ENCODE peak calls at places on chromosomes 6 and 20, in five cellular contexts. W is NCI-H1436, S is HTR-8/SVneo, O is amniotic stem cell, V is RPMI7951. T is an unnamed sample.

GRCh38 chr20:59571591-59572314 is 32.6 kb upstream of the PHACTR3 start:
- DNase-seq in O (peak; percentile 56), W (peak; percentile 5), V (peak; percentile 63), S (peak; percentile 96), T (peak; percentile 72)

GRCh38 chr6:42820509-42821340 is 38.9 kb downstream of the BICRAL start:
- DNase-seq in S (no peak), W (no peak), O (no peak), V (no peak), T (no peak)

GRCh38 chr6:129432738-129433137 is 277.2 kb downstream of the ARHGAP18 start:
- DNase-seq in O (no peak), V (peak; percentile 13), W (no peak), S (no peak), T (no peak)

GRCh38 chr6:150201791-150202329 is 59.0 kb downstream of the PPP1R14C start:
- DNase-seq in V (no peak), O (no peak), W (no peak), S (no peak), T (no peak)

GRCh38 chr6:5968817-5969726 is 37.7 kb downstream of the NRN1 start:
- DNase-seq in S (no peak), W (no peak), O (no peak), V (peak; percentile 78), T (no peak)

GRCh38 chr6:15874821-15875220 is 212.0 kb upstream of the DTNBP1 start:
- DNase-seq in V (peak; percentile 44), S (no peak), O (no peak), W (no peak), T (no peak)

GRCh38 chr6:45577836-45578504 is 200.2 kb upstream of the SUPT3H start:
- DNase-seq in S (no peak), O (no peak), W (no peak), V (peak; percentile 52), T (peak; percentile 29)

GRCh38 chr6:37689356-37689755 is 8.3 kb downstream of the MDGA1 start:
- DNase-seq in S (no peak), W (no peak), O (no peak), V (no peak), T (no peak)

GRCh38 chr20:11469795-11470495 is 447.7 kb upstream of the BTBD3 start:
- DNase-seq in S (no peak), O (no peak), W (no peak), V (no peak), T (no peak)

GRCh38 chr6:43774776-43775583 is 5.0 kb downstream of the VEGFA start:
- DNase-seq in V (peak; percentile 79), S (peak; percentile 88), W (peak; percentile 69), O (peak; percentile 60), T (peak; percentile 7)

GRCh38 chr6:5905431-5906339 is 101.0 kb downstream of the NRN1 start:
- DNase-seq in W (peak; percentile 24), S (no peak), O (peak; percentile 2), V (peak; percentile 75), T (no peak)

GRCh38 chr20:12882832-12883506 is 125.8 kb upstream of the SPTLC3 start:
- DNase-seq in S (no peak), W (no peak), O (no peak), V (peak; percentile 47), T (no peak)